ENCODE peak calls at places on chromosomes 2 and 18, in five cellular contexts. U is sigmoid colon, I is AG10803, W is adrenal gland, E is neural crest cell. K is an unnamed sample.

GRCh38 chr2:155546715-155547555 is 785.6 kb downstream of the NR4A2 start:
- DNase-seq in U (no peak), I (no peak), W (no peak), E (no peak), K (no peak)

GRCh38 chr2:166593403-166593802 is 99.4 kb upstream of the SCN7A start:
- DNase-seq in U (no peak), I (peak; percentile 51), W (no peak), E (no peak), K (no peak)

GRCh38 chr2:119264781-119265692 is 41.4 kb downstream of the STEAP3 start:
- DNase-seq in U (no peak), I (peak; percentile 36), W (peak; percentile 42), E (peak; percentile 55), K (peak; percentile 65)

GRCh38 chr18:66280470-66280869 is 323.4 kb downstream of the CDH19 start:
- DNase-seq in U (no peak), I (no peak), W (no peak), E (no peak), K (no peak)

GRCh38 chr2:43556256-43556655 is 39.6 kb downstream of the THADA start:
- DNase-seq in U (no peak), I (no peak), W (no peak), E (no peak), K (no peak)

GRCh38 chr2:54461251-54461650 is 5.1 kb downstream of the SPTBN1 start:
- DNase-seq in U (no peak), I (peak; percentile 81), W (no peak), E (no peak), K (no peak)

GRCh38 chr18:22956226-22956625 is 23.1 kb downstream of the RBBP8 start:
- DNase-seq in U (no peak), I (no peak), W (no peak), E (no peak), K (no peak)

GRCh38 chr2:20781656-20782265 is 41.1 kb downstream of the LDAH start:
- DNase-seq in U (no peak), I (peak; percentile 11), W (no peak), E (no peak), K (peak; percentile 43)

GRCh38 chr2:129748653-129749052 is 230.8 kb upstream of the RAB6C start:
- DNase-seq in U (no peak), I (no peak), W (no peak), E (no peak), K (no peak)

GRCh38 chr2:73284296-73285161 is at the start of gene FBXO41:
- DNase-seq in U (peak; percentile 71), I (no peak), W (peak; percentile 49), E (peak; percentile 32), K (peak; percentile 26)

GRCh38 chr2:148979919-148980277 is 58.6 kb upstream of the LYPD6B start:
- DNase-seq in U (no peak), I (no peak), W (no peak), E (no peak), K (no peak)

GRCh38 chr18:75408554-75409506 is 18.7 kb downstream of the SMIM21 start:
- DNase-seq in U (no peak), I (peak; percentile 96), W (peak; percentile 44), E (no peak), K (no peak)
- TF ChIP-seq CTCF in U (no peak), I (no peak), W (no peak), E (no peak), K (no peak)

DNA sequence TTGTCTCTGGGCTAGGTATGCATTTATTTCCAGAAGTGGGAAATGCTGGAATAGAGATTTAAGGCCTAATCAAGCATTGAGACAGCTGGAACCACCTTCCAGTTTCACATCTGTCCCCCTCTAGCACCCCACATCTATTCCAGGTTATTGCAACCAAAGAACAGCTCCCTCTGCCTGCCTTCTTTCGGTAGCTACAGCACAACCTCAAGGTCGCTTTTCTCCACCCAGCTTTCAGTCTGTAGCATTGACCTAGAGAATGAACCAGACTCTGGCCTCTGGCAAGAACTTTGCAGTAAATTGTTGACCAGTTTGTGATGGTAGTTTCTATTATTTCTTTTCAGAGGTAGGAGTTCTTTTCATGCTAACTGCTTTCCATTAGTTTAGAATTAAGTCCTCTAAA is 484.2 kb downstream of the DLGAP1 start:
- DNase-seq in U (no peak), I (no peak), W (peak; percentile 55), E (no peak), K (no peak)
- TF ChIP-seq CTCF in U (no peak), I (no peak), W (peak; percentile 11), E (no peak), K (no peak)

GRCh38 chr18:8749492-8749891 is 44.1 kb downstream of the MTCL1 start:
- DNase-seq in U (no peak), I (no peak), W (no peak), E (no peak), K (no peak)
- TF ChIP-seq CTCF in U (no peak), I (no peak), W (no peak), E (no peak), K (no peak)

DNA sequence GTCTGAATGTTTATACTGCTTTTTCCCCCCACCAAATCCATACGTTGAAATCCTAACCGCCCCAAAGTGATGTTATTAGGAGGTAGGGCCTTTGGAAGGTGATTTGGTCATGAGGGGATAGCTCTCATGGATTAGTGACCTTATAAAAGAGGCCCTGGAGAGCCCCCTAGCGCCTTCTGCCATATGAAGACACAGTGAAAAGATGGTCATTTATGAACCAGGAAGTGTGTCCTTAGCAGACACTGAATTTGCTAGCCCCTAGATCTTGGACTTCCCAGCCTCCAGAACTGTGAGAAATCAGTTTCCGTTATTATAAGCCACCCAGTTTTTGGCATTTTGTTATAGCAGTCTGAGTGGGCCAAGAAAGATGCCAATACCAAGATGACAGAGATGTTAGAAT is 7.2 kb upstream of the TSN start:
- DNase-seq in U (no peak), I (peak; percentile 52), W (no peak), E (no peak), K (no peak)
- TF ChIP-seq CTCF in U (no peak), I (peak; percentile 53), W (no peak), E (peak; percentile 58), K (no peak)

GRCh38 chr18:13338318-13338717 is 119.8 kb downstream of the LDLRAD4 start:
- DNase-seq in U (no peak), I (no peak), W (no peak), E (no peak), K (no peak)

GRCh38 chr18:13337369-13337768 is 118.8 kb downstream of the LDLRAD4 start:
- DNase-seq in U (no peak), I (no peak), W (no peak), E (no peak), K (no peak)

GRCh38 chr18:13335903-13336302 is 117.3 kb downstream of the LDLRAD4 start:
- DNase-seq in U (no peak), I (no peak), W (no peak), E (no peak), K (no peak)

GRCh38 chr18:13332874-13333273 is 114.3 kb downstream of the LDLRAD4 start:
- DNase-seq in U (no peak), I (no peak), W (no peak), E (no peak), K (no peak)
- TF ChIP-seq CTCF in U (no peak), I (no peak), W (no peak), E (no peak), K (no peak)

GRCh38 chr2:31253344-31254155 is 19.6 kb downstream of the EHD3 start:
- DNase-seq in U (no peak), I (no peak), W (no peak), E (no peak), K (no peak)
- TF ChIP-seq CTCF in U (no peak), I (no peak), W (no peak), E (no peak), K (no peak)